ENCODE peak calls at places on chromosomes 7 and 10, in seven cellular contexts. T, Y, K, N, J, A and B are unnamed samples.

GRCh38 chr7:141844256-141844655 is 3.0 kb upstream of the PRSS37 start:
- DNase-seq in K (no peak), N (no peak), Y (no peak), A (no peak), T (no peak), J (no peak), B (no peak)

GRCh38 chr7:123797673-123798526 is 47.1 kb upstream of the HYAL4 start:
- DNase-seq in J (peak; percentile 57), T (no peak), K (peak; percentile 86), Y (peak; percentile 78), N (peak; percentile 69), A (no peak), B (no peak)

GRCh38 chr10:51147644-51148399 is 73.5 kb downstream of the PRKG1 start:
- DNase-seq in J (no peak), T (no peak), Y (no peak), K (no peak), A (no peak), N (no peak), B (no peak)

GRCh38 chr7:19116121-19117080 is 1.0 kb downstream of the TWIST1 start:
- DNase-seq in T (no peak), K (peak; percentile 63), Y (peak; percentile 50), N (no peak), J (peak; percentile 24), A (no peak), B (no peak)

GRCh38 chr7:101635484-101635883 is 6.4 kb upstream of the MYL10 start:
- DNase-seq in J (no peak), A (no peak), Y (no peak), K (no peak), T (no peak), N (no peak), B (no peak)

GRCh38 chr7:115558186-115558585 is 472.4 kb downstream of the TFEC start:
- DNase-seq in T (no peak), A (no peak), Y (peak; percentile 70), J (no peak), K (no peak), N (no peak), B (no peak)

GRCh38 chr10:76049581-76050290 is 618.3 kb downstream of the LRMDA start:
- DNase-seq in J (no peak), Y (no peak), T (no peak), K (no peak), A (no peak), N (no peak), B (no peak)

GRCh38 chr7:115274-115911 is 77.0 kb upstream of the FAM20C start:
- DNase-seq in T (no peak), K (no peak), A (no peak), Y (peak; percentile 10), N (peak; percentile 9), J (no peak), B (no peak)

GRCh38 chr7:20270867-20271266 is 53.7 kb upstream of the MACC1 start:
- DNase-seq in J (peak; percentile 91), T (no peak), K (no peak), Y (no peak), A (no peak), N (no peak), B (no peak)
- H3K27ac ChIP-seq in J (peak overlapping the region; percentile 46), T (peak overlapping the region; percentile 59), K (no peak overlapping the region), Y (no peak overlapping the region), A (no peak overlapping the region), N (no peak overlapping the region), B (no peak overlapping the region)

GRCh38 chr10:124536496-124537050 is 75.0 kb downstream of the LHPP start:
- DNase-seq in T (no peak), A (no peak), J (no peak), Y (no peak), K (peak; percentile 52), N (no peak), B (no peak)

GRCh38 chr10:124534231-124534798 is 72.7 kb downstream of the LHPP start:
- DNase-seq in A (no peak), T (no peak), J (no peak), K (peak; percentile 41), N (no peak), Y (no peak), B (no peak)

GRCh38 chr10:124534821-124535601 is 73.4 kb downstream of the LHPP start:
- DNase-seq in J (no peak), A (no peak), K (no peak), Y (no peak), T (no peak), N (no peak), B (no peak)

GRCh38 chr10:124537166-124537725 is 75.6 kb downstream of the LHPP start:
- DNase-seq in T (no peak), K (no peak), A (no peak), J (no peak), N (no peak), Y (no peak), B (no peak)

DNA sequence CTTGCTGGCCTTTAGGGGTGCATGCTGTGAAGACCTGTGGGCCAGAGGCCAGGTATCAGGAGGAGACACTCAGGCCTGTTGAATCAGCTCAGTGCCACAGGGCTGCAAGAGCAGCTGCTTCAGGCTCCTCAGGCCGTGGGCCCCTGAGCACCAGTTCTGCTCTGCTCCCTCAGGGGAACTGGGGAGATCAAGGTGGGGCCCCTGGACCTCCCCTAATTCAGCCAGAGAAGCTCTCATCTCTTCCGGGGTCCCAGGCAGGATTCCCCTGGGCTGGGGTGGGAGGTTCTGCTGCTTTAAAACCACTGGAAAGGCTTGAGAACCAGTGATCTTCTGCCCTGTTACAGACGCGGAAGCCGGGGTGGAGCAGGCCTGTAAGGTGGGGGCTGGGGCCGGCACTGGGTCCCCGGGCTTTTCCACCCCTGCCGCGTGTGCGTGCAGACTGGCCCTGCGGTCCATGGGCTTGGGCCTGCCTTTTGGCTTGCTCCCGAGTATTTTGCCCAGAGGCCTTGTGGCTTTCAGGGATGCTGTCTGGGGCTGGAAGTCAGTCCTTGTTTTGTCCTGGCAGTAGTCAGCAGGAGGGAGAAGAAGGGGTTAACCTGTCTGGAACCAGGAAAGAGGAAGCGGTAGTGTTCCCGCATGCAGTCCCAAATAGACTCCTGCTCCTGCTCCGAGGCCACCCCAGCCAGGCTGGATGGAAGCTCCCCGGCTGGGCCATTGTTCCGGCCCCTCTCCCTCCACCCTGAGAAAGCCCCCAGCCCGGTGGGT is 74.3 kb downstream of the LHPP start:
- DNase-seq in A (no peak), N (no peak), T (no peak), J (no peak), K (peak; percentile 41), Y (no peak), B (no peak)
- H3K27ac ChIP-seq in A (no peak overlapping the region), N (no peak overlapping the region), T (no peak overlapping the region), J (no peak overlapping the region), K (no peak overlapping the region), Y (no peak overlapping the region), B (peak overlapping the region; percentile 26)

GRCh38 chr10:8365935-8366911 is 311.7 kb downstream of the GATA3 start:
- DNase-seq in Y (peak; percentile 81), A (peak; percentile 44), T (no peak), K (no peak), N (peak; percentile 84), J (peak; percentile 58), B (no peak)
- H3K27ac ChIP-seq in Y (peak overlapping the region; percentile 49), A (no peak overlapping the region), T (no peak overlapping the region), K (no peak overlapping the region), N (peak overlapping the region; percentile 85), J (no peak overlapping the region), B (no peak overlapping the region)

DNA sequence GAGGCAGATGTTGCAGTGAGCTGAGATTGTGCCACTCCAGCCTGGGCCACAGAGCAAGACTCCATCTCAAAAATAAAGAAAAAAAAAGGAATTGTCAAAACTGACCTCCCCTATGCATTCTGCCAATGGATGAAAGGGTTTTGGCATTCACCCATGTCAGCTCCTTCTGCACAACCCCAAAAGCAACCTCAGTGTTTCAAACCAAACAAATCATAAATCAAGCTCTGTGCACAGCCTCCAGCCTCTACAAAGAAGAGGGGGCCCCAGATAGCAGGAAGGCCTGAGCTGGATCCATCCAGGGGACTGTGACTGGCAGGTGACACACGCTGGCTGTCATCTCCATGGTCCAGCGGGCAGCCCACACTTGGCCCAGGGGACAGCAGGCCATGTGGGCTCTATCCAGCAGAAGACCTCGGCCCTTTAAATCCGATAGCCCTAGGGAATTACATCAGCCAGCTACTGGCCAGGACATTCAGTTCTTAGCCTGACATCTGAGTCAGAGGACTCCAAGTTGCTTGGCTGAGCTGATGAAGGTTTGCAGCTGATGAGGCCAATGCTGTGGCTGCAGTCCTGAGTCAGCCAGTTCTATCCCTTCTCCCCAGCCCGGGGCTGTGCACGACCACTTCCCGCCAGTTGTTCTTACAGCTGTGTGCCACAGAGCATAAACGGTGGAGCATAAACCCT is 52.0 kb upstream of the FIGNL1 start:
- DNase-seq in K (no peak), N (peak; percentile 71), Y (peak; percentile 87), A (no peak), J (no peak), T (peak; percentile 65), B (no peak)
- H3K27ac ChIP-seq in K (no peak overlapping the region), N (peak overlapping the region; percentile 76), Y (peak overlapping the region; percentile 46), A (no peak overlapping the region), J (no peak overlapping the region), T (peak overlapping the region; percentile 44), B (no peak overlapping the region)

GRCh38 chr10:95388072-95388471 is 97.3 kb upstream of the PDLIM1 start:
- DNase-seq in T (no peak), K (no peak), Y (no peak), A (no peak), J (no peak), N (no peak), B (no peak)
- H3K27ac ChIP-seq in T (peak overlapping the region; percentile 13), K (no peak overlapping the region), Y (no peak overlapping the region), A (no peak overlapping the region), J (no peak overlapping the region), N (peak overlapping the region; percentile 15), B (peak overlapping the region; percentile 49)

GRCh38 chr7:92179393-92179924 is 517 bp upstream of the LRRD1 start:
- DNase-seq in J (no peak), T (peak; percentile 8), K (peak; percentile 57), N (no peak), A (no peak), Y (peak; percentile 1), B (peak; percentile 30)
- H3K27ac ChIP-seq in J (no peak overlapping the region), T (peak overlapping the region; percentile 78), K (no peak overlapping the region), N (peak overlapping the region; percentile 62), A (no peak overlapping the region), Y (peak overlapping the region; percentile 3), B (peak overlapping the region; percentile 84)